ENCODE peak calls at places on chromosomes 2 and 18, in ten cellular contexts. W is IMR-90, Y is HepG2, A is A549, X is adrenal gland, B is right lobe of liver, L is body of pancreas, Q is Peyer's patch, M is breast epithelium, T is gastrocnemius medialis. N is an unnamed sample.

GRCh38 chr2:240436626-240437180 is 1.2 kb downstream of the GPC1 start:
- DNase-seq in T (peak; percentile 42), W (peak; percentile 43), B (peak; percentile 33), X (no peak), Y (no peak), Q (peak; percentile 47), M (no peak), A (no peak), L (no peak), N (no peak)

GRCh38 chr18:33316146-33316587 is 124.4 kb downstream of the CCDC178 start:
- DNase-seq in Q (no peak), Y (no peak), A (no peak), W (no peak), B (no peak), L (no peak), T (no peak), X (no peak), M (no peak), N (no peak)

GRCh38 chr2:210667726-210668125 is 111.3 kb downstream of the CPS1 start:
- DNase-seq in W (no peak), B (no peak), A (no peak), T (no peak), L (no peak), M (no peak), Q (no peak), X (no peak), Y (no peak), N (no peak)

GRCh38 chr2:67845557-67846114 is 217.2 kb downstream of the C1D start:
- DNase-seq in L (no peak), Y (no peak), X (no peak), T (no peak), M (no peak), B (no peak), Q (no peak), A (no peak), W (peak; percentile 36), N (no peak)

GRCh38 chr2:241870611-241871537 is 1.3 kb downstream of the RTP5 start:
- DNase-seq in Q (no peak), B (no peak), T (no peak), Y (no peak), W (no peak), X (no peak), L (no peak), M (no peak), A (no peak), N (no peak)

GRCh38 chr2:185372188-185372587 is 366.4 kb upstream of the FSIP2 start:
- DNase-seq in M (no peak), A (no peak), T (no peak), Q (no peak), Y (no peak), X (no peak), W (no peak), B (no peak), L (no peak), N (no peak)

GRCh38 chr2:85807756-85808155 is 54.0 kb downstream of the ATOH8 start:
- DNase-seq in Q (no peak), L (no peak), M (no peak), Y (no peak), X (no peak), A (no peak), B (no peak), W (no peak), T (no peak), N (no peak)

GRCh38 chr2:47499621-47500309 is 96.8 kb downstream of the MSH2 start:
- DNase-seq in X (no peak), Q (no peak), A (no peak), Y (no peak), M (no peak), B (no peak), L (no peak), T (no peak), W (no peak), N (no peak)

GRCh38 chr18:21857871-21858270 is 117.3 kb downstream of the MIB1 start:
- DNase-seq in W (no peak), X (no peak), Y (no peak), T (no peak), Q (no peak), A (no peak), M (no peak), L (no peak), B (no peak), N (no peak)

GRCh38 chr2:233449071-233449901 is 95.0 kb downstream of the DGKD start:
- DNase-seq in A (peak; percentile 77), W (peak; percentile 48), M (no peak), T (peak; percentile 24), Y (no peak), X (peak; percentile 42), L (no peak), Q (peak; percentile 58), B (peak; percentile 27), N (peak; percentile 46)

GRCh38 chr18:10926565-10927194 is 222.7 kb downstream of the PIEZO2 start:
- DNase-seq in X (no peak), M (no peak), Y (no peak), B (peak; percentile 43), L (no peak), T (no peak), W (peak; percentile 68), Q (no peak), A (no peak), N (peak; percentile 43)

GRCh38 chr2:10784719-10785118 is 27.9 kb downstream of the PDIA6 start:
- DNase-seq in X (peak; percentile 13), W (no peak), T (no peak), M (peak; percentile 13), B (no peak), L (peak; percentile 9), Y (no peak), Q (no peak), A (no peak), N (no peak)

DNA sequence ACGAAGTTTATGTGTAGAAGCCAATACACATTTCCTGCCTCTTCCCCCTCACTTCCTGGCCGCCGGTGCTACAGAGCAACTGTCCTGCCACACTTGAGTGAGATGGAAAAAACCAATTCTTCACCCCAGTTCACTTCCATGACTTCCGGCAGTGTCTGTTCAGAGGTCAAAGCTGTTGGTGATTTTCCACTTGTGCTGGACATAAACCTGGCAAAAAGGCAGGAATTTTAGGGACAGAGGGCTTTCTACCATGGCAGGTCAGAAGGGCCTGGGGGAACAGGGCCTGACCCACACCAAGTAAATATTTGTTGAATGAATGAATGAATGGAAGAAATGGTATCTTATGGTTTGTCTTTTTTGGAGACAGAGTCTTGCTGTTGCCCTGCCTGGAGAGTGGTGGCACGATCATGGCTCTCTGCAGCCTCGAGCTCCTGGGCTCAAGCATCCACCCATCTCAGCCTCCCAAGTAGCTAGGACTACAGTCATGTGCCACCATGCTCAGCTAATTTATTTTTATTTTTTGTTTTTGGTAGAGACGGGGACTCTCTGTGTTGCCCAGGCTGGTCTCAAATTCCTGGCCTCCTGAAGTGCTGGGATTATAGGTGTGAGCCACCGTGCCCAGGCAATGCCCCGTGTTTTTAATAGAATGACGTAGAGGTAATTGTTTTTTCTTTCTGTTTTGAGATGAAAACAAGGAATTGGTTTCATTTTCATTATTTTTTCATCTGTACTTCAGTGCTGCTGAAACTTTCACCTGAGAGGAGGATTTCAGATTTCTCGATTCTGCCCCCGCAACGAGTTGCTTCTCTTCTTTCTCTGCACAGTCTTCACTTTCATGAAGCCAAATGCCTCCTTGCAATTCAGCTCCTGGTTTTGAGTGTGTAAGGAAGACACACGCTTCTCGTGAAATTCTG is 48.0 kb upstream of the LPIN2 start:
- DNase-seq in B (no peak), Q (no peak), M (no peak), Y (peak; percentile 95), T (no peak), A (no peak), L (no peak), W (no peak), X (no peak), N (no peak)
- H3K27ac ChIP-seq in B (peak overlapping the region; percentile 30), Q (peak overlapping the region; percentile 76), M (peak overlapping the region; percentile 42), Y (peak overlapping the region; percentile 92), T (peak overlapping the region; percentile 71), A (no peak overlapping the region), L (peak overlapping the region; percentile 24), W (no peak overlapping the region), X (peak overlapping the region; percentile 53), N (no peak overlapping the region)

GRCh38 chr2:46131-46470 is 204 bp downstream of the FAM110C start:
- DNase-seq in T (no peak), Q (no peak), Y (no peak), X (no peak), B (no peak), L (no peak), M (no peak), A (no peak), W (no peak), N (no peak)
- TF ChIP-seq POLR2A in T (no peak), Q (peak; percentile 88), Y (no peak), X (no peak), B (peak; percentile 89), L (peak; percentile 80), M (no peak), A (no peak), W (no peak), N (no peak)

GRCh38 chr18:49075697-49076096 is 124.9 kb upstream of the SMAD7 start:
- DNase-seq in W (peak; percentile 46), Q (no peak), M (no peak), B (no peak), T (no peak), L (no peak), Y (no peak), A (no peak), X (no peak), N (no peak)
- H3K27ac ChIP-seq in W (no peak overlapping the region), Q (no peak overlapping the region), M (no peak overlapping the region), B (no peak overlapping the region), T (no peak overlapping the region), L (no peak overlapping the region), Y (no peak overlapping the region), A (no peak overlapping the region), X (no peak overlapping the region), N (no peak overlapping the region)

DNA sequence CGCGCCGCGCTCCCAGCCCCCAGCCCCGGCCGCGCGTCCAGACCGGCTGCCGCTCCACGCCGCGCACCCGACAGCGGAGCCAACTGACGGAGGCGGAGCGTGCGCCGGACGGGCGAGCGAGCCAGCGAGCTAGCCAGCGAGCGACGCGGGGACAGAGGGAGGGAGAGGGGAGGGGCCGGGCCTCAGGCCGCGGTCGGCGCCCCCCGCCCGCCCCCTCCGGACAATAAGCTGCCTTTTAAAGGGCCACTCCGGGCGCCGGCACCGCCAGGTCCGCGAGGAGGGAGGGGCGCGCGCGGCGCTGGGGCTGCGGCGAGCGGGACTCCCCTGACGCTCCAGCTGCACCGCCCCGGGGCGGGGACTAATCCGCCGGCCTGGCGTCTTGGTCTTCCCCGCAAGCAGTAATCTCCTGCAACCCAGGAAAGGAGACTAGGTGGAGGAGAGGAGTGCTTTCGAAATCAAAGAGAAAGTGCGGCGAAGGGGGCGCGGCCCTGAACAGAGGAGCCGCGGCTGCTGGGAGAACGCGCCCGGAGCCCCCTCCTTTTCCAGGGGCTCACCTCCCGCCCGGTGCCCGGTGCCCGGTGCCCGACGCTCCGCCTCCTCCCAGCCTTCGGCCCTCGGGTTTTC is at the start of gene BIN1:
- DNase-seq in L (peak; percentile 87), A (peak; percentile 81), W (peak; percentile 82), Y (peak; percentile 34), M (peak; percentile 70), B (peak; percentile 90), X (peak; percentile 93), T (peak; percentile 96), Q (peak; percentile 94), N (peak; percentile 87)
- TF ChIP-seq POLR2A in L (peak; percentile 54), A (peak; percentile 39), W (peak; percentile 65), Y (no peak), M (no peak), B (peak; percentile 90), X (peak; percentile 94), T (peak; percentile 99), Q (peak; percentile 57), N (peak; percentile 34)

DNA sequence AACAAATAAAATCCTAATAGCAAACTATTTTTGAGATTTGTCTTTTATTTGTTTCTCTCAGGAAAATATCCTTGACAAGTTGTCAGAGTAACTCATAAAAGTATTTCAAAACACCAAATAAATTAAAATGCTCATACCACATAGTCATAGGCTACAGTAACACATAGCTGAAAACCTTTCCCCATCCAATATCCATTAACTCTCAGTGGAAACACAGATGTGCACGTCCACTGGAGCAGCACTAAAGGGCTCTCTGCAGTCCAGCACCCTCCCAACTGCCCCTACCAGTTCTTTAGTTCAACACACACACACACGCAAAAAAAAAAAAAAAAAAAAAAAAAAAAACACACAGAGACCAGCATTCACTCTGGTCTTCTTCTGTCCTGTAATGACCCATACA is 879 bp upstream of the XDH start:
- DNase-seq in W (no peak), Y (no peak), L (no peak), B (no peak), A (no peak), X (no peak), M (no peak), Q (no peak), T (no peak), N (no peak)
- H3K27ac ChIP-seq in W (no peak overlapping the region), Y (no peak overlapping the region), L (no peak overlapping the region), B (no peak overlapping the region), A (peak overlapping the region; percentile 58), X (no peak overlapping the region), M (peak overlapping the region; percentile 44), Q (no peak overlapping the region), T (no peak overlapping the region), N (no peak overlapping the region)

N was measured in ovary.